ENCODE peak calls at places on chromosomes 5 and 9, in five cellular contexts. A, W, R, X and S are unnamed samples. For H3K27me3 and H3K36me3, the result is how much of the 10 kb centered on the place peaks cover.

GRCh38 chr5:56152437-56152836 is 80.7 kb downstream of the ANKRD55 start:
- DNase-seq in A (no peak), W (no peak), R (no peak), X (no peak), S (no peak)

GRCh38 chr5:176916337-176916736 is 17.2 kb upstream of the HK3 start:
- DNase-seq in A (peak), W (no peak), R (no peak), X (no peak), S (no peak)

GRCh38 chr9:6226696-6227095 is 11.1 kb downstream of the IL33 start:
- DNase-seq in A (no peak), W (no peak), R (no peak), X (no peak), S (no peak)

GRCh38 chr9:113973963-113974413 is 97.9 kb downstream of the ZNF618 start:
- DNase-seq in A (no peak), W (no peak), R (no peak), X (no peak), S (no peak)

GRCh38 chr5:171401167-171401947 is 13.7 kb downstream of the NPM1 start:
- DNase-seq in A (no peak), W (no peak), R (no peak), X (no peak), S (no peak)

GRCh38 chr5:135024956-135025729 is 8.9 kb downstream of the PITX1 start:
- DNase-seq in A (peak), W (no peak), R (no peak), X (no peak), S (no peak)

GRCh38 chr9:127785933-127786772 is at the start of gene CDK9:
- DNase-seq in A (peak), W (peak), R (peak), X (peak), S (peak)

GRCh38 chr9:87336914-87337333 is 160.7 kb upstream of the DAPK1 start:
- DNase-seq in A (peak), W (peak), R (peak), X (no peak), S (peak)

GRCh38 chr5:178206166-178207101 is 2.1 kb downstream of the HNRNPAB start:
- DNase-seq in A (no peak), W (no peak), R (peak), X (peak), S (peak)

GRCh38 chr9:35606138-35606504 is 1.1 kb downstream of the TESK1 start:
- DNase-seq in A (no peak), W (no peak), R (no peak), X (no peak), S (peak)

GRCh38 chr9:36781532-36781931 is 208.8 kb downstream of the MELK start:
- DNase-seq in A (peak), W (no peak), R (no peak), X (no peak), S (no peak)

GRCh38 chr5:59693492-59693891 is 200.0 kb downstream of the PDE4D start:
- DNase-seq in A (no peak), W (no peak), R (no peak), X (no peak), S (no peak)

DNA sequence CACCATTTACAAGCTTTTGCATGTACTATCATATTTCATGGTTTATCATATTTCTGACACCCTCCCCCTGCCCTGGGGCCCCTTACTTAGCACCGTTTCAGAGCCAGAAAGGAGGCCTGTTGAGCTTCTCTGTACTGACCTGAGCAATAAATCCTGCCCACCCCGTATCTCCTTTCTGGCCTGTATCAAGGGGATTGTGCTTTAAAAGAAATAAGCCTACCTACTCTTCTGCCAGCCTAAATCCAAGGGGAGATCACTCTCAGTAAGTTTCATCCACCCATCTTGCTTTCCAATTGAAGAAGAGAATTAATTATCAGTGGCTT is 54.0 kb upstream of the FST start:
- DNase-seq in A (no peak), W (no peak), R (no peak), X (no peak), S (no peak)
- H3K4me3 ChIP-seq in A (no peak), W (no peak), R (no peak), X (peak), S (no peak)

DNA sequence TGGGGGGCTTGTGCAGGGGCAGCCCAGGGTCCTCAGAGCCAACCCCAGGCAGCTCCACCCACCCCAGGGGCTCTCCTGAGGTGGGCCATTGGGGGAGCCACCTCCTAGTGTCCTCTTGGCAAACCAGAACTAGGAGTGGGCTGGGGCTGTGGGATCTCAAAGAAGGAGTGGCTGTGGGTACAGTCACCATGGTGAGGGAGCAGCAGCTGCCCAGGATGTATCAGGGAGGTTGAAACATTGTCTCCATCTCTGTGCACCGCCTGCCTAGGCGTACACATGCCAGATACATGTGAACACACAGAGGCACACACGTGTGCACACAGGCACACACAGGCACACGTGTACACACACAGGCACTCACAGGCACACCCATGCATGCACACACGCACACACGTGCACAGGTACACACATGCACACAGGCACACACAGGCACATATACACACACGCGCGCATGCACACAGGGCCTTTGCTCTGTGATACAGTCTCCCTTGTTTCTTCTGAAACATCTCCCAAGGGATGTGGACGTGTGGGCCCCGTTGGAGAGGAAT is 10.7 kb downstream of the LCN12 start:
- DNase-seq in A (no peak), W (no peak), R (no peak), X (no peak), S (no peak)
- H3K27me3 ChIP-seq in A (under half), W (under half), R (under half), X (under half), S (under half)

GRCh38 chr5:126794157-126794828 is 17.4 kb downstream of the LMNB1 start:
- DNase-seq in A (no peak), W (no peak), R (no peak), X (no peak), S (no peak)

GRCh38 chr5:126793097-126793496 is 16.2 kb downstream of the LMNB1 start:
- DNase-seq in A (no peak), W (no peak), R (no peak), X (no peak), S (no peak)
- H3K36me3 ChIP-seq in A (under half), W (under half), R (under half), X (under half), S (under half)

DNA sequence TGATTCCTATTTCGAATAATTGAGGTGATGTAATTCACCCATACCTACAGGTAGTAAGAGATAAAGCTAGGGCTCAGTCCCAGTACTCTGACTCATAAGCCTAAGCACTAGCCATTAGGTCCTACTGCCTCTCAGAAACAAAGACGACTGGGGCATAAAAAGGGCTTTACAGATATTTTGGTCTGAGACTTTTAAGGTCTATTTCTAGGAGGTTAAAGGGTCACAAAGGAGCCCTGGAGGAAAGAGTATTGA is 69.8 kb downstream of the SGCD start:
- DNase-seq in A (no peak), W (no peak), R (no peak), X (no peak), S (no peak)
- H3K4me3 ChIP-seq in A (no peak), W (no peak), R (no peak), X (no peak), S (no peak)

GRCh38 chr9:98146101-98146991 is 27.3 kb upstream of the TRIM14 start:
- DNase-seq in A (peak), W (no peak), R (no peak), X (no peak), S (peak)
- H3K27me3 ChIP-seq in A (under half), W (under half), R (under half), X (under half), S (under half)